ENCODE peak calls at places on chromosomes 13 and 19, in nine cellular contexts. One of them, this sample, is unnamed.

GRCh38 chr19:32168111-32168510 is 177.3 kb upstream of the ZNF507 start:
- DNase-seq in cardiac fibroblast: no peak
- DNase-seq in mesendoderm: no peak
- DNase-seq in mesenchymal stem cell: no peak
- DNase-seq in neural progenitor cell: no peak
- DNase-seq in PC-3: no peak
- DNase-seq in fibroblast of lung: no peak
- DNase-seq in CD8-positive, alpha-beta T cell: no peak
- DNase-seq in cardiac muscle cell: no peak
- DNase-seq in this sample: no peak

GRCh38 chr19:10544242-10544752 is 593 bp downstream of the ATG4D start:
- DNase-seq in cardiac fibroblast: no peak
- DNase-seq in mesenchymal stem cell: peak; percentile 28
- DNase-seq in cardiac muscle cell: no peak
- DNase-seq in mesendoderm: peak; percentile 42
- DNase-seq in CD8-positive, alpha-beta T cell: no peak
- DNase-seq in neural progenitor cell: peak; percentile 35
- DNase-seq in PC-3: no peak
- DNase-seq in fibroblast of lung: no peak
- DNase-seq in this sample: no peak

GRCh38 chr13:89457977-89458376 is 1786.8 kb downstream of the SLITRK5 start:
- DNase-seq in cardiac fibroblast: peak; percentile 90
- DNase-seq in mesendoderm: peak; percentile 28
- DNase-seq in cardiac muscle cell: peak; percentile 6
- DNase-seq in PC-3: peak; percentile 67
- DNase-seq in fibroblast of lung: peak; percentile 55
- DNase-seq in CD8-positive, alpha-beta T cell: no peak
- DNase-seq in neural progenitor cell: no peak
- DNase-seq in mesenchymal stem cell: peak; percentile 53
- DNase-seq in this sample: peak; percentile 86

GRCh38 chr13:43196171-43196611 is 172.8 kb downstream of the DNAJC15 start:
- DNase-seq in cardiac muscle cell: peak; percentile 19
- DNase-seq in CD8-positive, alpha-beta T cell: no peak
- DNase-seq in neural progenitor cell: no peak
- DNase-seq in fibroblast of lung: peak; percentile 53
- DNase-seq in cardiac fibroblast: peak; percentile 60
- DNase-seq in mesendoderm: no peak
- DNase-seq in mesenchymal stem cell: peak; percentile 8
- DNase-seq in PC-3: no peak
- DNase-seq in this sample: peak; percentile 4

GRCh38 chr19:32873560-32873959 is 4.0 kb upstream of the SLC7A9 start:
- DNase-seq in CD8-positive, alpha-beta T cell: no peak
- DNase-seq in cardiac muscle cell: no peak
- DNase-seq in cardiac fibroblast: no peak
- DNase-seq in PC-3: no peak
- DNase-seq in neural progenitor cell: no peak
- DNase-seq in mesendoderm: no peak
- DNase-seq in mesenchymal stem cell: no peak
- DNase-seq in fibroblast of lung: no peak
- DNase-seq in this sample: no peak

GRCh38 chr19:49712397-49712859 is 21.5 kb downstream of the CPT1C start:
- DNase-seq in cardiac muscle cell: no peak
- DNase-seq in mesenchymal stem cell: peak; percentile 22
- DNase-seq in cardiac fibroblast: peak; percentile 81
- DNase-seq in fibroblast of lung: peak; percentile 61
- DNase-seq in neural progenitor cell: peak; percentile 72
- DNase-seq in mesendoderm: peak; percentile 79
- DNase-seq in CD8-positive, alpha-beta T cell: no peak
- DNase-seq in PC-3: peak; percentile 86
- DNase-seq in this sample: no peak

GRCh38 chr13:78137404-78138142 is 218.9 kb upstream of the EDNRB start:
- DNase-seq in CD8-positive, alpha-beta T cell: no peak
- DNase-seq in fibroblast of lung: peak; percentile 78
- DNase-seq in neural progenitor cell: peak; percentile 84
- DNase-seq in mesendoderm: peak; percentile 92
- DNase-seq in mesenchymal stem cell: peak; percentile 80
- DNase-seq in cardiac fibroblast: peak; percentile 71
- DNase-seq in PC-3: peak; percentile 78
- DNase-seq in cardiac muscle cell: peak; percentile 73
- DNase-seq in this sample: peak; percentile 75

GRCh38 chr19:5961969-5962945 is 15.7 kb downstream of the RANBP3 start:
- DNase-seq in mesenchymal stem cell: peak; percentile 88
- DNase-seq in PC-3: peak; percentile 74
- DNase-seq in fibroblast of lung: peak; percentile 69
- DNase-seq in mesendoderm: no peak
- DNase-seq in cardiac muscle cell: peak; percentile 42
- DNase-seq in cardiac fibroblast: peak; percentile 75
- DNase-seq in neural progenitor cell: no peak
- DNase-seq in CD8-positive, alpha-beta T cell: peak; percentile 65
- DNase-seq in this sample: peak; percentile 70

GRCh38 chr19:1008268-1009042 is 8.2 kb downstream of the GRIN3B start:
- DNase-seq in cardiac muscle cell: no peak
- DNase-seq in mesendoderm: no peak
- DNase-seq in fibroblast of lung: no peak
- DNase-seq in PC-3: no peak
- DNase-seq in neural progenitor cell: no peak
- DNase-seq in mesenchymal stem cell: no peak
- DNase-seq in cardiac fibroblast: no peak
- DNase-seq in CD8-positive, alpha-beta T cell: no peak
- DNase-seq in this sample: no peak

GRCh38 chr13:94160875-94161274 is 318.6 kb downstream of the DCT start:
- DNase-seq in CD8-positive, alpha-beta T cell: no peak
- DNase-seq in cardiac muscle cell: no peak
- DNase-seq in PC-3: peak; percentile 49
- DNase-seq in mesendoderm: no peak
- DNase-seq in fibroblast of lung: no peak
- DNase-seq in cardiac fibroblast: no peak
- DNase-seq in neural progenitor cell: no peak
- DNase-seq in mesenchymal stem cell: no peak
- DNase-seq in this sample: no peak

GRCh38 chr19:30817965-30818364 is 445.8 kb downstream of the ZNF536 start:
- DNase-seq in CD8-positive, alpha-beta T cell: no peak
- DNase-seq in PC-3: no peak
- DNase-seq in mesenchymal stem cell: no peak
- DNase-seq in neural progenitor cell: no peak
- DNase-seq in mesendoderm: no peak
- DNase-seq in fibroblast of lung: no peak
- DNase-seq in cardiac muscle cell: no peak
- DNase-seq in cardiac fibroblast: no peak
- DNase-seq in this sample: no peak

GRCh38 chr13:47499358-47500150 is 501.5 kb downstream of the SUCLA2 start:
- DNase-seq in PC-3: peak; percentile 83
- DNase-seq in fibroblast of lung: peak; percentile 96
- DNase-seq in mesendoderm: no peak
- DNase-seq in CD8-positive, alpha-beta T cell: no peak
- DNase-seq in mesenchymal stem cell: peak; percentile 88
- DNase-seq in neural progenitor cell: no peak
- DNase-seq in cardiac fibroblast: peak; percentile 73
- DNase-seq in cardiac muscle cell: no peak
- DNase-seq in this sample: peak; percentile 92

GRCh38 chr13:77285098-77285497 is 41.8 kb downstream of the MYCBP2 start:
- DNase-seq in fibroblast of lung: no peak
- DNase-seq in CD8-positive, alpha-beta T cell: no peak
- DNase-seq in cardiac muscle cell: no peak
- DNase-seq in neural progenitor cell: no peak
- DNase-seq in mesenchymal stem cell: no peak
- DNase-seq in cardiac fibroblast: no peak
- DNase-seq in PC-3: no peak
- DNase-seq in mesendoderm: no peak
- DNase-seq in this sample: no peak

GRCh38 chr19:9885077-9885552 is 50.0 kb downstream of the PIN1 start:
- DNase-seq in mesendoderm: peak; percentile 40
- DNase-seq in neural progenitor cell: no peak
- DNase-seq in mesenchymal stem cell: peak; percentile 10
- DNase-seq in cardiac fibroblast: peak; percentile 87
- DNase-seq in cardiac muscle cell: no peak
- DNase-seq in PC-3: peak; percentile 23
- DNase-seq in fibroblast of lung: peak; percentile 33
- DNase-seq in CD8-positive, alpha-beta T cell: no peak
- DNase-seq in this sample: no peak

GRCh38 chr13:93715866-93716265 is 489.3 kb downstream of the GPC6 start:
- DNase-seq in PC-3: peak; percentile 48
- DNase-seq in CD8-positive, alpha-beta T cell: no peak
- DNase-seq in fibroblast of lung: peak; percentile 37
- DNase-seq in neural progenitor cell: no peak
- DNase-seq in cardiac fibroblast: no peak
- DNase-seq in cardiac muscle cell: no peak
- DNase-seq in mesenchymal stem cell: peak; percentile 72
- DNase-seq in mesendoderm: no peak
- DNase-seq in this sample: no peak

GRCh38 chr19:35236638-35237400 is 8.3 kb upstream of the FAM187B start:
- DNase-seq in CD8-positive, alpha-beta T cell: no peak
- DNase-seq in neural progenitor cell: no peak
- DNase-seq in mesendoderm: peak; percentile 67
- DNase-seq in mesenchymal stem cell: no peak
- DNase-seq in PC-3: peak; percentile 7
- DNase-seq in cardiac fibroblast: no peak
- DNase-seq in fibroblast of lung: no peak
- DNase-seq in cardiac muscle cell: no peak
- DNase-seq in this sample: no peak

GRCh38 chr19:16593181-16593580 is 21.0 kb upstream of the SLC35E1 start:
- DNase-seq in cardiac muscle cell: no peak
- DNase-seq in CD8-positive, alpha-beta T cell: no peak
- DNase-seq in mesendoderm: no peak
- DNase-seq in PC-3: no peak
- DNase-seq in neural progenitor cell: no peak
- DNase-seq in cardiac fibroblast: no peak
- DNase-seq in mesenchymal stem cell: no peak
- DNase-seq in fibroblast of lung: no peak
- DNase-seq in this sample: no peak

GRCh38 chr13:41648314-41648935 is 191.1 kb downstream of the RGCC start:
- DNase-seq in mesendoderm: peak; percentile 30
- DNase-seq in CD8-positive, alpha-beta T cell: no peak
- DNase-seq in PC-3: peak; percentile 85
- DNase-seq in neural progenitor cell: no peak
- DNase-seq in cardiac fibroblast: peak; percentile 57
- DNase-seq in mesenchymal stem cell: peak; percentile 11
- DNase-seq in fibroblast of lung: no peak
- DNase-seq in cardiac muscle cell: no peak
- DNase-seq in this sample: peak; percentile 84

GRCh38 chr19:55075366-55075998 is at the start of gene EPS8L1:
- DNase-seq in cardiac fibroblast: no peak
- DNase-seq in CD8-positive, alpha-beta T cell: no peak
- DNase-seq in mesenchymal stem cell: no peak
- DNase-seq in cardiac muscle cell: no peak
- DNase-seq in neural progenitor cell: no peak
- DNase-seq in fibroblast of lung: no peak
- DNase-seq in PC-3: peak; percentile 85
- DNase-seq in mesendoderm: peak; percentile 86
- DNase-seq in this sample: no peak
- H3K4me3 ChIP-seq in cardiac fibroblast: no peak within 1 kb of the TSS
- H3K4me3 ChIP-seq in CD8-positive, alpha-beta T cell: no peak within 1 kb of the TSS
- H3K4me3 ChIP-seq in mesenchymal stem cell: no peak within 1 kb of the TSS
- H3K4me3 ChIP-seq in cardiac muscle cell: no peak within 1 kb of the TSS
- H3K4me3 ChIP-seq in neural progenitor cell: no peak within 1 kb of the TSS
- H3K4me3 ChIP-seq in fibroblast of lung: no peak within 1 kb of the TSS
- H3K4me3 ChIP-seq in PC-3: peak within 1 kb of the TSS; percentile 68
- H3K4me3 ChIP-seq in mesendoderm: no peak within 1 kb of the TSS
- H3K4me3 ChIP-seq in this sample: no peak within 1 kb of the TSS

GRCh38 chr13:103812966-103813365 is 746.7 kb upstream of the SLC10A2 start:
- DNase-seq in mesenchymal stem cell: no peak
- DNase-seq in mesendoderm: no peak
- DNase-seq in CD8-positive, alpha-beta T cell: no peak
- DNase-seq in cardiac muscle cell: no peak
- DNase-seq in cardiac fibroblast: peak; percentile 52
- DNase-seq in PC-3: no peak
- DNase-seq in fibroblast of lung: peak; percentile 14
- DNase-seq in neural progenitor cell: no peak
- DNase-seq in this sample: peak; percentile 41
- H3K4me3 ChIP-seq in mesenchymal stem cell: no peak overlapping the region
- H3K4me3 ChIP-seq in mesendoderm: no peak overlapping the region
- H3K4me3 ChIP-seq in CD8-positive, alpha-beta T cell: no peak overlapping the region
- H3K4me3 ChIP-seq in cardiac muscle cell: no peak overlapping the region
- H3K4me3 ChIP-seq in cardiac fibroblast: no peak overlapping the region
- H3K4me3 ChIP-seq in PC-3: no peak overlapping the region
- H3K4me3 ChIP-seq in fibroblast of lung: no peak overlapping the region
- H3K4me3 ChIP-seq in neural progenitor cell: no peak overlapping the region
- H3K4me3 ChIP-seq in this sample: no peak overlapping the region

GRCh38 chr19:43675906-43676305 is 5.9 kb upstream of the PLAUR start:
- DNase-seq in cardiac fibroblast: no peak
- DNase-seq in fibroblast of lung: no peak
- DNase-seq in mesenchymal stem cell: no peak
- DNase-seq in neural progenitor cell: no peak
- DNase-seq in mesendoderm: no peak
- DNase-seq in cardiac muscle cell: no peak
- DNase-seq in CD8-positive, alpha-beta T cell: no peak
- DNase-seq in PC-3: no peak
- DNase-seq in this sample: no peak

GRCh38 chr19:43672061-43672679 is 2.2 kb upstream of the PLAUR start:
- DNase-seq in cardiac muscle cell: no peak
- DNase-seq in mesenchymal stem cell: no peak
- DNase-seq in neural progenitor cell: peak; percentile 27
- DNase-seq in fibroblast of lung: no peak
- DNase-seq in PC-3: no peak
- DNase-seq in CD8-positive, alpha-beta T cell: no peak
- DNase-seq in cardiac fibroblast: no peak
- DNase-seq in mesendoderm: peak; percentile 98
- DNase-seq in this sample: no peak

GRCh38 chr19:43675269-43675879 is 5.4 kb upstream of the PLAUR start:
- DNase-seq in fibroblast of lung: peak; percentile 23
- DNase-seq in cardiac muscle cell: no peak
- DNase-seq in PC-3: peak; percentile 93
- DNase-seq in mesenchymal stem cell: peak; percentile 19
- DNase-seq in CD8-positive, alpha-beta T cell: no peak
- DNase-seq in neural progenitor cell: no peak
- DNase-seq in cardiac fibroblast: no peak
- DNase-seq in mesendoderm: no peak
- DNase-seq in this sample: peak; percentile 49

GRCh38 chr19:43674630-43674982 is 4.6 kb upstream of the PLAUR start:
- DNase-seq in CD8-positive, alpha-beta T cell: no peak
- DNase-seq in mesendoderm: no peak
- DNase-seq in cardiac muscle cell: no peak
- DNase-seq in fibroblast of lung: peak; percentile 37
- DNase-seq in cardiac fibroblast: peak; percentile 57
- DNase-seq in neural progenitor cell: no peak
- DNase-seq in PC-3: no peak
- DNase-seq in mesenchymal stem cell: peak; percentile 47
- DNase-seq in this sample: no peak

GRCh38 chr19:43673702-43674629 is 4.0 kb upstream of the PLAUR start:
- DNase-seq in mesenchymal stem cell: no peak
- DNase-seq in cardiac muscle cell: no peak
- DNase-seq in fibroblast of lung: no peak
- DNase-seq in mesendoderm: peak; percentile 85
- DNase-seq in cardiac fibroblast: no peak
- DNase-seq in neural progenitor cell: no peak
- DNase-seq in CD8-positive, alpha-beta T cell: no peak
- DNase-seq in PC-3: no peak
- DNase-seq in this sample: no peak
- H3K4me3 ChIP-seq in mesenchymal stem cell: no peak overlapping the region
- H3K4me3 ChIP-seq in cardiac muscle cell: no peak overlapping the region
- H3K4me3 ChIP-seq in fibroblast of lung: no peak overlapping the region
- H3K4me3 ChIP-seq in mesendoderm: no peak overlapping the region
- H3K4me3 ChIP-seq in cardiac fibroblast: no peak overlapping the region
- H3K4me3 ChIP-seq in neural progenitor cell: no peak overlapping the region
- H3K4me3 ChIP-seq in CD8-positive, alpha-beta T cell: no peak overlapping the region
- H3K4me3 ChIP-seq in PC-3: no peak overlapping the region
- H3K4me3 ChIP-seq in this sample: no peak overlapping the region

DNA sequence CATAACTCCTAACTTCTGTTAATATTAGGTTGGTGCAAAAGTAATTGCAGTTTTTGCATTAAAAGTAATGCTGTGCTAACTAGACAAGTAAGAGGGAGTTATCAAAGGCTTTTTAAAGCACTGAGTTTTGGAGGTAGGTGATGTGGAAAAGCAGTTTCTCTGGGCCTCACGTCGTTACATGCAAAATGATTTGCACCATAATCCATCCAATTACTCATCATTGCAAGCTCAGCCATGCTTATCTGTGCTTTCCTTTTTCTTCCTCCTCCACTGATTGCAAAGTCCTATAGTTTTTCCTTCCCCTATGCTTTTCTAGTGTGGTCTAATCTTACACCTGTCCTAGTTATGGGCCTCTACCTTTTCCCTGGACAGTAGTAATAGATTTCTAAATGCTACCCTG is 35.4 kb upstream of the INTS6 start:
- DNase-seq in cardiac muscle cell: no peak
- DNase-seq in neural progenitor cell: no peak
- DNase-seq in cardiac fibroblast: no peak
- DNase-seq in mesenchymal stem cell: no peak
- DNase-seq in mesendoderm: no peak
- DNase-seq in CD8-positive, alpha-beta T cell: no peak
- DNase-seq in fibroblast of lung: no peak
- DNase-seq in PC-3: no peak
- DNase-seq in this sample: no peak
- H3K4me3 ChIP-seq in cardiac muscle cell: no peak overlapping the region
- H3K4me3 ChIP-seq in neural progenitor cell: no peak overlapping the region
- H3K4me3 ChIP-seq in cardiac fibroblast: no peak overlapping the region
- H3K4me3 ChIP-seq in mesenchymal stem cell: no peak overlapping the region
- H3K4me3 ChIP-seq in mesendoderm: no peak overlapping the region
- H3K4me3 ChIP-seq in CD8-positive, alpha-beta T cell: no peak overlapping the region
- H3K4me3 ChIP-seq in fibroblast of lung: no peak overlapping the region
- H3K4me3 ChIP-seq in PC-3: no peak overlapping the region
- H3K4me3 ChIP-seq in this sample: no peak overlapping the region